ENCODE peak calls at places on chromosomes 5 and 9, in four cellular contexts. Q is Panc1, A is kidney, O is endothelial cell. L is an unnamed sample.
A peak's percentile ranks its signal among the peaks of the same experiment; 100 is the strongest.

GRCh38 chr9:93660647-93661046 is 84.3 kb downstream of the PHF2 start:
- DNase-seq in Q (no peak), A (peak; percentile 40), O (no peak), L (no peak)

GRCh38 chr5:124061663-124062062 is 549.7 kb downstream of the CSNK1G3 start:
- DNase-seq in Q (no peak), O (no peak), A (no peak), L (no peak)

GRCh38 chr9:124868511-124869465 is 6.9 kb downstream of the ARPC5L start:
- DNase-seq in Q (no peak), O (peak; percentile 90), A (peak; percentile 96), L (peak; percentile 92)

GRCh38 chr9:14323083-14323968 is 9.4 kb upstream of the NFIB start:
- DNase-seq in Q (no peak), O (no peak), A (no peak), L (no peak)

GRCh38 chr5:173954671-173955605 is 34.0 kb upstream of the C5orf47 start:
- DNase-seq in Q (peak; percentile 69), A (no peak), O (no peak), L (no peak)

GRCh38 chr5:101390317-101390908 is 487.3 kb upstream of the ST8SIA4 start:
- DNase-seq in A (no peak), O (peak; percentile 62), Q (peak; percentile 41), L (no peak)

GRCh38 chr9:4141201-4141750 is 158.6 kb downstream of the GLIS3 start:
- DNase-seq in Q (no peak), O (no peak), A (no peak), L (no peak)

GRCh38 chr5:31397926-31398557 is 133.9 kb downstream of the DROSHA start:
- DNase-seq in A (no peak), Q (no peak), O (no peak), L (no peak)

GRCh38 chr9:131330814-131331600 is 41.5 kb downstream of the PLPP7 start:
- DNase-seq in Q (no peak), A (peak; percentile 51), O (peak; percentile 93), L (peak; percentile 56)

GRCh38 chr9:124559871-124560270 is 52.7 kb upstream of the NR5A1 start:
- DNase-seq in O (no peak), Q (no peak), A (no peak), L (no peak)

GRCh38 chr9:89179920-89180667 is 1.5 kb upstream of the SHC3 start:
- DNase-seq in A (peak; percentile 96), O (peak; percentile 83), Q (peak; percentile 63), L (peak; percentile 91)

GRCh38 chr5:167057665-167058064 is 1233.8 kb upstream of the WWC1 start:
- DNase-seq in A (no peak), Q (no peak), O (no peak), L (no peak)

GRCh38 chr5:8943301-8943700 is 602.6 kb downstream of the SEMA5A start:
- DNase-seq in O (no peak), Q (no peak), A (no peak), L (no peak)

GRCh38 chr9:136631038-136632000 is 31.4 kb upstream of the EGFL7 start:
- DNase-seq in A (peak; percentile 90), O (peak; percentile 91), Q (no peak), L (peak; percentile 92)

GRCh38 chr9:133657120-133657661 is 21.0 kb downstream of the DBH start:
- DNase-seq in A (no peak), Q (no peak), O (no peak), L (no peak)

GRCh38 chr5:142671276-142671675 is 14.6 kb downstream of the FGF1 start:
- DNase-seq in Q (no peak), A (no peak), O (no peak), L (no peak)

GRCh38 chr5:158023266-158023665 is 164.3 kb upstream of the CLINT1 start:
- DNase-seq in Q (no peak), A (no peak), O (no peak), L (no peak)

GRCh38 chr5:75734913-75735789 is 17.9 kb upstream of the POC5 start:
- DNase-seq in Q (no peak), O (peak; percentile 47), A (no peak), L (peak; percentile 34)

GRCh38 chr5:75907651-75908050 is 175.5 kb upstream of the SV2C start:
- DNase-seq in Q (no peak), A (no peak), O (no peak), L (no peak)

GRCh38 chr5:149792963-149793362 is 62.9 kb downstream of the PPARGC1B start:
- DNase-seq in Q (no peak), O (no peak), A (no peak), L (no peak)

GRCh38 chr9:93441181-93441580 is 10.3 kb upstream of the FAM120A start:
- DNase-seq in A (no peak), O (no peak), Q (no peak), L (no peak)

GRCh38 chr9:106891286-106891685 is 28.3 kb downstream of the ZNF462 start:
- DNase-seq in A (no peak), Q (no peak), O (no peak), L (no peak)

GRCh38 chr5:62600560-62601252 is 22.1 kb downstream of the LRRC70 start:
- DNase-seq in A (no peak), Q (no peak), O (no peak), L (no peak)

GRCh38 chr5:83877911-83878706 is 157.5 kb upstream of the HAPLN1 start:
- DNase-seq in A (no peak), O (no peak), Q (no peak), L (no peak)

GRCh38 chr5:33371660-33372059 is 69.1 kb upstream of the TARS1 start:
- DNase-seq in O (no peak), Q (no peak), A (no peak), L (no peak)

GRCh38 chr9:91676042-91676441 is 252.4 kb upstream of the NFIL3 start:
- DNase-seq in O (no peak), Q (no peak), A (no peak), L (no peak)
- TF ChIP-seq CTCF in O (no peak), Q (peak; percentile 63), A (no peak), L (no peak)

GRCh38 chr9:70217029-70217428 is 41.7 kb upstream of the SMC5 start:
- DNase-seq in Q (no peak), O (no peak), A (no peak), L (no peak)
- TF ChIP-seq CTCF in Q (no peak), O (no peak), A (no peak), L (no peak)

GRCh38 chr9:38019731-38020130 is 49.3 kb downstream of the SHB start:
- DNase-seq in Q (no peak), A (no peak), O (no peak), L (no peak)

GRCh38 chr9:38020251-38021076 is 48.6 kb downstream of the SHB start:
- DNase-seq in A (no peak), Q (no peak), O (no peak), L (no peak)

GRCh38 chr9:38017885-38018186 is 51.2 kb downstream of the SHB start:
- DNase-seq in A (no peak), O (no peak), Q (no peak), L (no peak)

GRCh38 chr9:38018230-38018963 is 50.6 kb downstream of the SHB start:
- DNase-seq in A (no peak), O (no peak), Q (no peak), L (no peak)

GRCh38 chr9:38018964-38019602 is 49.9 kb downstream of the SHB start:
- DNase-seq in O (no peak), Q (no peak), A (no peak), L (no peak)
- TF ChIP-seq CTCF in O (no peak), Q (no peak), A (no peak), L (no peak)

GRCh38 chr9:129694265-129694664 is 28.8 kb downstream of the PRRX2 start:
- DNase-seq in O (no peak), Q (no peak), A (no peak), L (no peak)
- TF ChIP-seq CTCF in O (no peak), Q (no peak), A (no peak), L (no peak)

GRCh38 chr9:83622814-83623633 is at the start of gene IDNK:
- DNase-seq in O (peak; percentile 68), Q (no peak), A (peak; percentile 86), L (peak; percentile 82)
- TF ChIP-seq CTCF in O (no peak), Q (no peak), A (no peak), L (no peak)

DNA sequence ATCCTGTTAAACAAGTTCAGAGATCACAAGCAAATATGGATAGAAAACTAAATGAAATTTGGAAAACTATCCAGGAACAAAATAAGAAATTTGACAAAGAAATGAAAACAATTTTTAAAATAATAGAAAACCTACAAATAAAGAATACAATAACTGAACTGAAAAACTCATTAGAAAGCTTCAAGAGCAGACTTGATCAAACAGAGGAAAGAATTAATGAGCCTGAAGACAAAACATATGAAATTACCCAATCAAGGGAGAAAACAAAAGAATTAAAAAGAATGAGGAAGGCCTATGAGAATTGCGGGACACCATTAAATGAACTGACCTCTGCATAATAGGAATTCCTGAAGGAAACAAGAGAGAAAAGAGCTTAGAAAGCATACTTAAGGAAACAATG is 39.8 kb upstream of the TNPO1 start:
- DNase-seq in A (no peak), O (no peak), Q (no peak), L (no peak)
- TF ChIP-seq CTCF in A (no peak), O (no peak), Q (no peak), L (no peak)